ENCODE peak calls at places on chromosomes 7 and 10, in ten cellular contexts. O is AG04450, F is cardiac muscle cell, I is ovary, S is adrenal gland, E is RWPE1, L is GM23338, Q is A673, H is SJSA1, C is H9. N is an unnamed sample.

GRCh38 chr10:64617071-64617470 is 1095.9 kb downstream of the REEP3 start:
- DNase-seq in O (no peak), F (no peak), I (no peak), S (no peak), E (no peak), L (no peak), Q (no peak), H (no peak), C (no peak), N (no peak)

GRCh38 chr10:58264780-58265179 is 2.9 kb downstream of the IPMK start:
- DNase-seq in O (no peak), F (no peak), I (no peak), S (no peak), E (no peak), L (peak; percentile 44), Q (peak; percentile 67), H (no peak), C (no peak), N (no peak)

GRCh38 chr7:20395494-20395893 is 64.8 kb downstream of the ITGB8 start:
- DNase-seq in O (no peak), F (no peak), I (no peak), S (no peak), E (no peak), L (no peak), Q (no peak), H (no peak), C (no peak), N (no peak)

GRCh38 chr7:46930336-46930735 is 651.6 kb downstream of the TNS3 start:
- DNase-seq in O (peak; percentile 83), F (peak; percentile 90), I (no peak), S (peak; percentile 54), E (peak; percentile 83), L (no peak), Q (peak; percentile 23), H (peak; percentile 80), C (no peak), N (no peak)

GRCh38 chr10:14074062-14074884 is 256.5 kb downstream of the FRMD4A start:
- DNase-seq in O (peak; percentile 100), F (peak; percentile 99), I (peak; percentile 83), S (peak; percentile 27), E (peak; percentile 94), L (peak; percentile 41), Q (peak; percentile 88), H (peak; percentile 99), C (no peak), N (no peak)

GRCh38 chr7:28024786-28025334 is 155.7 kb downstream of the JAZF1 start:
- DNase-seq in O (no peak), F (no peak), I (no peak), S (no peak), E (no peak), L (no peak), Q (no peak), H (no peak), C (no peak), N (no peak)

GRCh38 chr7:101093907-101094306 is 8.6 kb downstream of the TRIM56 start:
- DNase-seq in O (peak; percentile 53), F (peak; percentile 69), I (no peak), S (no peak), E (peak; percentile 30), L (no peak), Q (no peak), H (no peak), C (no peak), N (no peak)

GRCh38 chr7:151014950-151015349 is 9.3 kb downstream of the ATG9B start:
- DNase-seq in O (no peak), F (no peak), I (no peak), S (no peak), E (peak; percentile 61), L (no peak), Q (no peak), H (no peak), C (no peak), N (no peak)

GRCh38 chr7:26309089-26309488 is 17.4 kb downstream of the SNX10 start:
- DNase-seq in O (no peak), F (peak; percentile 38), I (no peak), S (no peak), E (no peak), L (no peak), Q (no peak), H (no peak), C (no peak), N (no peak)

GRCh38 chr7:26305869-26306665 is 14.4 kb downstream of the SNX10 start:
- DNase-seq in O (no peak), F (no peak), I (no peak), S (no peak), E (no peak), L (no peak), Q (no peak), H (no peak), C (no peak), N (no peak)

GRCh38 chr7:26306770-26307169 is 15.1 kb downstream of the SNX10 start:
- DNase-seq in O (no peak), F (no peak), I (no peak), S (no peak), E (no peak), L (no peak), Q (no peak), H (no peak), C (no peak), N (no peak)

GRCh38 chr7:26307226-26307625 is 15.6 kb downstream of the SNX10 start:
- DNase-seq in O (no peak), F (peak; percentile 53), I (no peak), S (no peak), E (peak; percentile 28), L (no peak), Q (no peak), H (no peak), C (no peak), N (no peak)

GRCh38 chr7:26308551-26308950 is 16.9 kb downstream of the SNX10 start:
- DNase-seq in O (no peak), F (no peak), I (no peak), S (no peak), E (no peak), L (no peak), Q (no peak), H (no peak), C (no peak), N (no peak)
- H3K27ac ChIP-seq in O (no peak overlapping the region), F (no peak overlapping the region), I (no peak overlapping the region), S (no peak overlapping the region), E (no peak overlapping the region), L (no peak overlapping the region), Q (no peak overlapping the region), H (no peak overlapping the region), C (no peak overlapping the region), N (no peak overlapping the region)

GRCh38 chr10:12834116-12834515 is 167.4 kb downstream of the CCDC3 start:
- DNase-seq in O (no peak), F (no peak), I (no peak), S (no peak), E (no peak), L (no peak), Q (no peak), H (no peak), C (no peak), N (no peak)
- H3K27ac ChIP-seq in O (no peak overlapping the region), F (no peak overlapping the region), I (no peak overlapping the region), S (no peak overlapping the region), E (peak overlapping the region; percentile 83), L (no peak overlapping the region), Q (no peak overlapping the region), H (no peak overlapping the region), C (no peak overlapping the region), N (no peak overlapping the region)

GRCh38 chr7:128019330-128019729 is 11.9 kb downstream of the LRRC4 start:
- DNase-seq in O (no peak), F (no peak), I (no peak), S (no peak), E (no peak), L (peak; percentile 73), Q (no peak), H (no peak), C (no peak), N (no peak)

GRCh38 chr7:128017880-128018845 is 13.1 kb downstream of the LRRC4 start:
- DNase-seq in O (no peak), F (no peak), I (no peak), S (no peak), E (peak; percentile 19), L (no peak), Q (no peak), H (no peak), C (no peak), N (no peak)

GRCh38 chr7:128020161-128020560 is 11.1 kb downstream of the LRRC4 start:
- DNase-seq in O (no peak), F (no peak), I (no peak), S (no peak), E (no peak), L (peak; percentile 93), Q (peak; percentile 52), H (no peak), C (peak; percentile 70), N (peak; percentile 52)

GRCh38 chr7:128014864-128015263 is 16.4 kb downstream of the LRRC4 start:
- DNase-seq in O (no peak), F (no peak), I (no peak), S (no peak), E (no peak), L (no peak), Q (no peak), H (no peak), C (no peak), N (peak; percentile 93)

GRCh38 chr7:128017460-128017859 is 13.8 kb downstream of the LRRC4 start:
- DNase-seq in O (no peak), F (no peak), I (no peak), S (no peak), E (no peak), L (peak; percentile 39), Q (no peak), H (no peak), C (no peak), N (no peak)
- H3K27ac ChIP-seq in O (no peak overlapping the region), F (no peak overlapping the region), I (no peak overlapping the region), S (no peak overlapping the region), E (peak overlapping the region; percentile 49), L (peak overlapping the region; percentile 26), Q (no peak overlapping the region), H (no peak overlapping the region), C (no peak overlapping the region), N (no peak overlapping the region)

GRCh38 chr10:3893904-3894563 is 109.0 kb upstream of the KLF6 start:
- DNase-seq in O (no peak), F (no peak), I (no peak), S (no peak), E (no peak), L (no peak), Q (no peak), H (no peak), C (no peak), N (peak; percentile 50)

GRCh38 chr10:3895045-3895609 is 110.1 kb upstream of the KLF6 start:
- DNase-seq in O (no peak), F (peak; percentile 26), I (no peak), S (no peak), E (no peak), L (no peak), Q (no peak), H (peak; percentile 72), C (no peak), N (peak; percentile 14)

GRCh38 chr10:3893102-3893473 is 108.1 kb upstream of the KLF6 start:
- DNase-seq in O (no peak), F (no peak), I (no peak), S (no peak), E (no peak), L (no peak), Q (no peak), H (no peak), C (no peak), N (no peak)

GRCh38 chr10:3898821-3899220 is 113.8 kb upstream of the KLF6 start:
- DNase-seq in O (no peak), F (no peak), I (no peak), S (no peak), E (peak; percentile 86), L (no peak), Q (no peak), H (no peak), C (no peak), N (no peak)

DNA sequence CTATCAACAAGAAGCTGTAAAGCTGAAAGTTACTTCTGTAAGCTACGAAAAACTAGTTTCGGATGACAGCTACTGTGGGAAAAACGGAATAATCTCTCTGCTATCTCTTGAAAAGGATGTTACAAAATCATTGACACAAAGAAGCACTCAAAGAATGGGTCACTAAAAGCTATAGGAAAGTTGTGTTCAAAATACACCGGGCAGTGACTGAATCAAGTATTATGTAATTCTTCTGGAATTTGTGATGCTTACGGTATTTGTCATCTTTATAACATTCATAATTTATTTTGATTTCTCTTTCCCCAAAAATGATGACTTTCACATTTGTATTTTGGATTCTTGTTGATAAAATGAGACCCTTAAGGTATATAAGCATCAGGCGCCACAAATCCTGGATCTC is 112.1 kb upstream of the KLF6 start:
- DNase-seq in O (no peak), F (peak; percentile 70), I (no peak), S (no peak), E (no peak), L (no peak), Q (no peak), H (no peak), C (no peak), N (no peak)
- H3K27ac ChIP-seq in O (no peak overlapping the region), F (no peak overlapping the region), I (no peak overlapping the region), S (no peak overlapping the region), E (peak overlapping the region; percentile 73), L (no peak overlapping the region), Q (no peak overlapping the region), H (peak overlapping the region; percentile 93), C (no peak overlapping the region), N (no peak overlapping the region)